ENCODE peak calls at places on chromosomes 2 and 18, in ten cellular contexts. One of them, this sample, is unnamed.

GRCh38 chr2:126798276-126799140 is 100.2 kb upstream of the TEX51 start:
- DNase-seq in psoas muscle: no peak
- DNase-seq in WTC11: no peak
- DNase-seq in right atrium auricular region: peak
- DNase-seq in Caco-2: no peak
- DNase-seq in fibroblast of lung: no peak
- DNase-seq in epithelial cell of esophagus: no peak
- DNase-seq in BJ: no peak
- DNase-seq in cardiac fibroblast: no peak
- DNase-seq in cardiac muscle cell: no peak
- DNase-seq in this sample: no peak

GRCh38 chr2:215760526-215760925 is 252.8 kb downstream of the MREG start:
- DNase-seq in psoas muscle: no peak
- DNase-seq in WTC11: no peak
- DNase-seq in right atrium auricular region: no peak
- DNase-seq in Caco-2: no peak
- DNase-seq in fibroblast of lung: no peak
- DNase-seq in epithelial cell of esophagus: peak
- DNase-seq in BJ: no peak
- DNase-seq in cardiac fibroblast: peak
- DNase-seq in cardiac muscle cell: no peak
- DNase-seq in this sample: no peak

GRCh38 chr2:231395188-231396057 is at the start of gene B3GNT7:
- DNase-seq in psoas muscle: no peak
- DNase-seq in WTC11: peak
- DNase-seq in right atrium auricular region: no peak
- DNase-seq in Caco-2: no peak
- DNase-seq in fibroblast of lung: no peak
- DNase-seq in epithelial cell of esophagus: no peak
- DNase-seq in BJ: no peak
- DNase-seq in cardiac fibroblast: no peak
- DNase-seq in cardiac muscle cell: no peak
- DNase-seq in this sample: no peak

GRCh38 chr2:206918258-206918657 is 21.1 kb upstream of the CPO start:
- DNase-seq in psoas muscle: no peak
- DNase-seq in WTC11: no peak
- DNase-seq in right atrium auricular region: no peak
- DNase-seq in Caco-2: no peak
- DNase-seq in fibroblast of lung: no peak
- DNase-seq in epithelial cell of esophagus: no peak
- DNase-seq in BJ: no peak
- DNase-seq in cardiac fibroblast: no peak
- DNase-seq in cardiac muscle cell: no peak
- DNase-seq in this sample: no peak

GRCh38 chr2:159000072-159000471 is 31.6 kb downstream of the TANC1 start:
- DNase-seq in psoas muscle: no peak
- DNase-seq in WTC11: no peak
- DNase-seq in right atrium auricular region: no peak
- DNase-seq in Caco-2: no peak
- DNase-seq in fibroblast of lung: no peak
- DNase-seq in epithelial cell of esophagus: no peak
- DNase-seq in BJ: no peak
- DNase-seq in cardiac fibroblast: no peak
- DNase-seq in cardiac muscle cell: no peak
- DNase-seq in this sample: no peak

GRCh38 chr2:159080641-159081040 is 112.2 kb downstream of the TANC1 start:
- DNase-seq in psoas muscle: no peak
- DNase-seq in WTC11: no peak
- DNase-seq in right atrium auricular region: no peak
- DNase-seq in Caco-2: no peak
- DNase-seq in fibroblast of lung: no peak
- DNase-seq in epithelial cell of esophagus: no peak
- DNase-seq in BJ: no peak
- DNase-seq in cardiac fibroblast: no peak
- DNase-seq in cardiac muscle cell: no peak
- DNase-seq in this sample: no peak

GRCh38 chr2:33354981-33355380 is 121.5 kb upstream of the RASGRP3 start:
- DNase-seq in psoas muscle: no peak
- DNase-seq in WTC11: no peak
- DNase-seq in right atrium auricular region: no peak
- DNase-seq in Caco-2: no peak
- DNase-seq in fibroblast of lung: peak
- DNase-seq in epithelial cell of esophagus: peak
- DNase-seq in BJ: peak
- DNase-seq in cardiac fibroblast: peak
- DNase-seq in cardiac muscle cell: no peak
- DNase-seq in this sample: no peak

GRCh38 chr2:128797092-128797491 is 478.4 kb upstream of the HS6ST1 start:
- DNase-seq in psoas muscle: no peak
- DNase-seq in WTC11: no peak
- DNase-seq in right atrium auricular region: peak
- DNase-seq in Caco-2: no peak
- DNase-seq in fibroblast of lung: no peak
- DNase-seq in epithelial cell of esophagus: no peak
- DNase-seq in BJ: no peak
- DNase-seq in cardiac fibroblast: no peak
- DNase-seq in cardiac muscle cell: peak
- DNase-seq in this sample: no peak

GRCh38 chr2:109516445-109517117 is 97.2 kb downstream of the SEPTIN10 start:
- DNase-seq in psoas muscle: no peak
- DNase-seq in WTC11: peak
- DNase-seq in right atrium auricular region: no peak
- DNase-seq in Caco-2: peak
- DNase-seq in fibroblast of lung: peak
- DNase-seq in epithelial cell of esophagus: peak
- DNase-seq in BJ: no peak
- DNase-seq in cardiac fibroblast: peak
- DNase-seq in cardiac muscle cell: peak
- DNase-seq in this sample: peak

GRCh38 chr2:10283106-10284062 is 19.3 kb upstream of the HPCAL1 start:
- DNase-seq in psoas muscle: peak
- DNase-seq in WTC11: no peak
- DNase-seq in right atrium auricular region: no peak
- DNase-seq in Caco-2: peak
- DNase-seq in fibroblast of lung: peak
- DNase-seq in epithelial cell of esophagus: peak
- DNase-seq in BJ: peak
- DNase-seq in cardiac fibroblast: peak
- DNase-seq in cardiac muscle cell: no peak
- DNase-seq in this sample: peak

GRCh38 chr2:56001992-56002391 is 78.4 kb upstream of the EFEMP1 start:
- DNase-seq in psoas muscle: no peak
- DNase-seq in WTC11: no peak
- DNase-seq in right atrium auricular region: no peak
- DNase-seq in Caco-2: no peak
- DNase-seq in fibroblast of lung: peak
- DNase-seq in epithelial cell of esophagus: no peak
- DNase-seq in BJ: no peak
- DNase-seq in cardiac fibroblast: no peak
- DNase-seq in cardiac muscle cell: no peak
- DNase-seq in this sample: no peak

GRCh38 chr2:98438190-98439133 is 6.2 kb upstream of the INPP4A start:
- DNase-seq in psoas muscle: no peak
- DNase-seq in WTC11: no peak
- DNase-seq in right atrium auricular region: no peak
- DNase-seq in Caco-2: no peak
- DNase-seq in fibroblast of lung: no peak
- DNase-seq in epithelial cell of esophagus: no peak
- DNase-seq in BJ: no peak
- DNase-seq in cardiac fibroblast: no peak
- DNase-seq in cardiac muscle cell: no peak
- DNase-seq in this sample: no peak

GRCh38 chr2:33292981-33293586 is 183.4 kb upstream of the RASGRP3 start:
- DNase-seq in psoas muscle: no peak
- DNase-seq in WTC11: no peak
- DNase-seq in right atrium auricular region: no peak
- DNase-seq in Caco-2: no peak
- DNase-seq in fibroblast of lung: peak
- DNase-seq in epithelial cell of esophagus: no peak
- DNase-seq in BJ: no peak
- DNase-seq in cardiac fibroblast: peak
- DNase-seq in cardiac muscle cell: no peak
- DNase-seq in this sample: no peak

GRCh38 chr2:196318517-196319377 is 147.4 kb upstream of the STK17B start:
- DNase-seq in psoas muscle: no peak
- DNase-seq in WTC11: no peak
- DNase-seq in right atrium auricular region: no peak
- DNase-seq in Caco-2: no peak
- DNase-seq in fibroblast of lung: no peak
- DNase-seq in epithelial cell of esophagus: no peak
- DNase-seq in BJ: no peak
- DNase-seq in cardiac fibroblast: no peak
- DNase-seq in cardiac muscle cell: no peak
- DNase-seq in this sample: no peak

GRCh38 chr2:72115361-72116080 is 32.1 kb downstream of the CYP26B1 start:
- DNase-seq in psoas muscle: no peak
- DNase-seq in WTC11: no peak
- DNase-seq in right atrium auricular region: peak
- DNase-seq in Caco-2: peak
- DNase-seq in fibroblast of lung: peak
- DNase-seq in epithelial cell of esophagus: peak
- DNase-seq in BJ: peak
- DNase-seq in cardiac fibroblast: peak
- DNase-seq in cardiac muscle cell: no peak
- DNase-seq in this sample: peak

GRCh38 chr18:38981382-38981781 is 1415.8 kb upstream of the CELF4 start:
- DNase-seq in psoas muscle: no peak
- DNase-seq in WTC11: no peak
- DNase-seq in right atrium auricular region: no peak
- DNase-seq in Caco-2: no peak
- DNase-seq in fibroblast of lung: peak
- DNase-seq in epithelial cell of esophagus: peak
- DNase-seq in BJ: no peak
- DNase-seq in cardiac fibroblast: no peak
- DNase-seq in cardiac muscle cell: no peak
- DNase-seq in this sample: peak

GRCh38 chr2:177983183-177983788 is 89.3 kb downstream of the PDE11A start:
- DNase-seq in psoas muscle: no peak
- DNase-seq in WTC11: peak
- DNase-seq in right atrium auricular region: no peak
- DNase-seq in Caco-2: peak
- DNase-seq in fibroblast of lung: peak
- DNase-seq in epithelial cell of esophagus: peak
- DNase-seq in BJ: no peak
- DNase-seq in cardiac fibroblast: peak
- DNase-seq in cardiac muscle cell: peak
- DNase-seq in this sample: peak

DNA sequence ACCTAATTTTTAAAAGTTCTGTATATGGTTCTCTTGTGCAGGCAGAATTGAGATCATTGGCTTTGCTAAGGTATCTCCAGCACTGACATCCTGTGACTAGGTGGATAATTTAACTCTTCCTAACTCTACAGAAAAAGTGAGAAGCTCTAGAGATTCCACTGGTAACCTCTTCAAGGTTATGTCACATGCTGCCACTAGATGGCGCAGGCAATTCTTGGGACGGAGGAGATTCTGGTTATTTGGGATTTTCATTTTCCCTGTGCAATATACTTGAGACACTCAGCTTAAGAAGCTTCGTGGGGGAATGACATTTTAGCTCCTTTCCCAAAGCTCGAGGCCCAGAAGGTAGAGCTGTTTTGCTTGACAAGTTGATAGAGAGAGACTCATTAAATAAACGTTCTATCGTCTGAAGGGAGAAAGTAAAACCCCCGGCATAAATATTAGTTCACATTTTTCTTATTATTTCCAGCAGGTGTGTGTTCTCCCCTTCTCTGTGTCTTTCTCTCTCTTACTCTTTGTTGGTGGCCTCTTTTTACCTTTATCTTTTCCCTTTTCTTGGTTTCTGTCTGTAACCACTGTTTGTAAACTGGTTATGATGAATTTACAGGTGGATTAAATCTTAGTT is 26.6 kb upstream of the LANCL1 start:
- DNase-seq in psoas muscle: peak
- DNase-seq in WTC11: peak
- DNase-seq in right atrium auricular region: peak
- DNase-seq in Caco-2: peak
- DNase-seq in fibroblast of lung: peak
- DNase-seq in epithelial cell of esophagus: peak
- DNase-seq in BJ: no peak
- DNase-seq in cardiac fibroblast: peak
- DNase-seq in cardiac muscle cell: peak
- DNase-seq in this sample: peak
- TF ChIP-seq CTCF in psoas muscle: peak
- TF ChIP-seq CTCF in WTC11: peak
- TF ChIP-seq CTCF in right atrium auricular region: peak
- TF ChIP-seq CTCF in Caco-2: peak
- TF ChIP-seq CTCF in fibroblast of lung: peak
- TF ChIP-seq CTCF in epithelial cell of esophagus: peak
- TF ChIP-seq CTCF in BJ: peak
- TF ChIP-seq CTCF in cardiac fibroblast: peak
- TF ChIP-seq CTCF in cardiac muscle cell: peak
- TF ChIP-seq CTCF in this sample: peak

DNA sequence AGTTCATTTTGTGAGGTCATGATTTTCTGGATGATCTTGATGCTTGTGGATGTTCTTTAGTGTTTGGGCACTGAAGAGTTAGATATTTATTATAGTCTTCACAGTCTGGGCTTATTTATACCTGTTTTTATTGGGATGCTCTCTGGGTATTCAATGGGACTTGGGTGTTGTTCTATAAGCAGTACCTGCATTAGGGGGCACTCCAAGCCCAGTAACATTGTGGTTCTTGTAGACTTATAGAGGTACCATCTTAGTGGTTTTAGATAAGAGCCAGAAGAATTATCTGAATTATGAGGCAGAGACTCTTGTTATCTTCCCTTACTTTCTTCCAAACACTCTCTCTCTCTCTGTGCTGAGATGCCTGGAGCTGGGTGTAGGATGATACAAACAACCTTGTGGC is 470.0 kb downstream of the PIK3C3 start:
- DNase-seq in psoas muscle: no peak
- DNase-seq in WTC11: peak
- DNase-seq in right atrium auricular region: no peak
- DNase-seq in Caco-2: no peak
- DNase-seq in fibroblast of lung: no peak
- DNase-seq in epithelial cell of esophagus: no peak
- DNase-seq in BJ: no peak
- DNase-seq in cardiac fibroblast: peak
- DNase-seq in cardiac muscle cell: no peak
- DNase-seq in this sample: no peak
- TF ChIP-seq CTCF in psoas muscle: no peak
- TF ChIP-seq CTCF in WTC11: no peak
- TF ChIP-seq CTCF in right atrium auricular region: no peak
- TF ChIP-seq CTCF in Caco-2: no peak
- TF ChIP-seq CTCF in fibroblast of lung: no peak
- TF ChIP-seq CTCF in epithelial cell of esophagus: no peak
- TF ChIP-seq CTCF in BJ: no peak
- TF ChIP-seq CTCF in cardiac fibroblast: no peak
- TF ChIP-seq CTCF in cardiac muscle cell: no peak
- TF ChIP-seq CTCF in this sample: no peak

GRCh38 chr18:74290831-74291770 is 662 bp downstream of the CYB5A start:
- DNase-seq in psoas muscle: no peak
- DNase-seq in WTC11: peak
- DNase-seq in right atrium auricular region: no peak
- DNase-seq in Caco-2: peak
- DNase-seq in fibroblast of lung: no peak
- DNase-seq in epithelial cell of esophagus: peak
- DNase-seq in BJ: no peak
- DNase-seq in cardiac fibroblast: no peak
- DNase-seq in cardiac muscle cell: peak
- DNase-seq in this sample: peak
- TF ChIP-seq CTCF in psoas muscle: no peak
- TF ChIP-seq CTCF in WTC11: no peak
- TF ChIP-seq CTCF in right atrium auricular region: no peak
- TF ChIP-seq CTCF in Caco-2: no peak
- TF ChIP-seq CTCF in fibroblast of lung: no peak
- TF ChIP-seq CTCF in epithelial cell of esophagus: peak
- TF ChIP-seq CTCF in BJ: no peak
- TF ChIP-seq CTCF in cardiac fibroblast: no peak
- TF ChIP-seq CTCF in cardiac muscle cell: peak
- TF ChIP-seq CTCF in this sample: no peak

GRCh38 chr2:137173514-137173913 is 408.2 kb downstream of the THSD7B start:
- DNase-seq in psoas muscle: no peak
- DNase-seq in WTC11: no peak
- DNase-seq in right atrium auricular region: no peak
- DNase-seq in Caco-2: peak
- DNase-seq in fibroblast of lung: peak
- DNase-seq in epithelial cell of esophagus: peak
- DNase-seq in BJ: no peak
- DNase-seq in cardiac fibroblast: peak
- DNase-seq in cardiac muscle cell: peak
- DNase-seq in this sample: peak
- TF ChIP-seq CTCF in psoas muscle: no peak
- TF ChIP-seq CTCF in WTC11: no peak
- TF ChIP-seq CTCF in right atrium auricular region: no peak
- TF ChIP-seq CTCF in Caco-2: peak
- TF ChIP-seq CTCF in fibroblast of lung: no peak
- TF ChIP-seq CTCF in epithelial cell of esophagus: peak
- TF ChIP-seq CTCF in BJ: peak
- TF ChIP-seq CTCF in cardiac fibroblast: peak
- TF ChIP-seq CTCF in cardiac muscle cell: peak
- TF ChIP-seq CTCF in this sample: peak

This sample was measured in MCF 10A.